ENCODE peak calls at places on chromosome 9, in four cellular contexts. One of them, this sample, is unnamed.

GRCh38 chr9:38662763-38663593 is 42.6 kb upstream of the ANKRD18A start:
- DNase-seq in HepG2: no peak
- DNase-seq in HCT116: no peak
- DNase-seq in Panc1: no peak
- DNase-seq in this sample: no peak

GRCh38 chr9:89635007-89635742 is 30.4 kb downstream of the GADD45G start:
- DNase-seq in HepG2: no peak
- DNase-seq in HCT116: no peak
- DNase-seq in Panc1: no peak
- DNase-seq in this sample: no peak

GRCh38 chr9:129307227-129307970 is 129.3 kb upstream of the IER5L start:
- DNase-seq in HepG2: peak
- DNase-seq in Panc1: no peak
- DNase-seq in HCT116: no peak
- DNase-seq in this sample: no peak

GRCh38 chr9:118271331-118271730 is 567.1 kb downstream of the TLR4 start:
- DNase-seq in HCT116: no peak
- DNase-seq in HepG2: no peak
- DNase-seq in Panc1: no peak
- DNase-seq in this sample: no peak

GRCh38 chr9:27539479-27540441 is 10.1 kb upstream of the MOB3B start:
- DNase-seq in HCT116: no peak
- DNase-seq in Panc1: no peak
- DNase-seq in HepG2: peak
- DNase-seq in this sample: no peak

GRCh38 chr9:5455181-5455580 is 4.8 kb downstream of the CD274 start:
- DNase-seq in HCT116: no peak
- DNase-seq in Panc1: no peak
- DNase-seq in HepG2: no peak
- DNase-seq in this sample: no peak

GRCh38 chr9:129333961-129334743 is 156.1 kb upstream of the IER5L start:
- DNase-seq in HCT116: peak
- DNase-seq in HepG2: peak
- DNase-seq in Panc1: peak
- DNase-seq in this sample: peak

GRCh38 chr9:122444366-122444765 is 33.4 kb downstream of the OR1J1 start:
- DNase-seq in Panc1: no peak
- DNase-seq in HepG2: no peak
- DNase-seq in HCT116: no peak
- DNase-seq in this sample: no peak

GRCh38 chr9:114400219-114400618 is 12.4 kb upstream of the AKNA start:
- DNase-seq in HepG2: no peak
- DNase-seq in Panc1: no peak
- DNase-seq in HCT116: no peak
- DNase-seq in this sample: no peak

GRCh38 chr9:75739884-75740611 is 150.4 kb upstream of the PCSK5 start:
- DNase-seq in Panc1: no peak
- DNase-seq in HepG2: no peak
- DNase-seq in HCT116: no peak
- DNase-seq in this sample: no peak

GRCh38 chr9:137551656-137552534 is at the start of gene MRPL41:
- DNase-seq in HepG2: peak
- DNase-seq in HCT116: peak
- DNase-seq in Panc1: no peak
- DNase-seq in this sample: peak

GRCh38 chr9:124280176-124280691 is 22.5 kb downstream of the NEK6 start:
- DNase-seq in HepG2: no peak
- DNase-seq in HCT116: no peak
- DNase-seq in Panc1: no peak
- DNase-seq in this sample: no peak

GRCh38 chr9:122051401-122052346 is 41.4 kb downstream of the TTLL11 start:
- DNase-seq in Panc1: no peak
- DNase-seq in HCT116: no peak
- DNase-seq in HepG2: no peak
- DNase-seq in this sample: peak

GRCh38 chr9:126722922-126723806 is 81.7 kb upstream of the ZBTB43 start:
- DNase-seq in HepG2: no peak
- DNase-seq in HCT116: no peak
- DNase-seq in Panc1: no peak
- DNase-seq in this sample: peak

GRCh38 chr9:123072407-123072995 is 39.0 kb downstream of the GPR21 start:
- DNase-seq in Panc1: no peak
- DNase-seq in HepG2: no peak
- DNase-seq in HCT116: no peak
- DNase-seq in this sample: no peak

GRCh38 chr9:34373749-34374148 is 2.9 kb downstream of the MYORG start:
- DNase-seq in Panc1: no peak
- DNase-seq in HepG2: no peak
- DNase-seq in HCT116: no peak
- DNase-seq in this sample: no peak

GRCh38 chr9:94926457-94926852 is 200.0 kb downstream of the AOPEP start:
- DNase-seq in HepG2: no peak
- DNase-seq in HCT116: no peak
- DNase-seq in Panc1: no peak
- DNase-seq in this sample: no peak

GRCh38 chr9:22617156-22617555 is 170.5 kb downstream of the DMRTA1 start:
- DNase-seq in HepG2: no peak
- DNase-seq in HCT116: no peak
- DNase-seq in Panc1: no peak
- DNase-seq in this sample: no peak

GRCh38 chr9:129514891-129515290 is 106.0 kb downstream of the C9orf50 start:
- DNase-seq in HepG2: no peak
- DNase-seq in HCT116: no peak
- DNase-seq in Panc1: no peak
- DNase-seq in this sample: no peak

GRCh38 chr9:101366038-101366756 is 18.6 kb downstream of the BAAT start:
- DNase-seq in Panc1: no peak
- DNase-seq in HepG2: peak
- DNase-seq in HCT116: no peak
- DNase-seq in this sample: peak

GRCh38 chr9:98791147-98792095 is 4.9 kb downstream of the ANKS6 start:
- DNase-seq in HCT116: peak
- DNase-seq in HepG2: peak
- DNase-seq in Panc1: peak
- DNase-seq in this sample: peak

GRCh38 chr9:107807183-107807582 is 317.6 kb upstream of the KLF4 start:
- DNase-seq in HCT116: no peak
- DNase-seq in HepG2: no peak
- DNase-seq in Panc1: no peak
- DNase-seq in this sample: no peak

GRCh38 chr9:112145886-112146285 is 29.2 kb downstream of the SUSD1 start:
- DNase-seq in Panc1: no peak
- DNase-seq in HCT116: no peak
- DNase-seq in HepG2: no peak
- DNase-seq in this sample: no peak

GRCh38 chr9:89533396-89534187 is 35.7 kb upstream of the SEMA4D start:
- DNase-seq in HCT116: no peak
- DNase-seq in HepG2: no peak
- DNase-seq in Panc1: no peak
- DNase-seq in this sample: no peak

GRCh38 chr9:80259079-80259478 is 687.3 kb downstream of the TLE4 start:
- DNase-seq in HepG2: no peak
- DNase-seq in HCT116: no peak
- DNase-seq in Panc1: no peak
- DNase-seq in this sample: no peak

GRCh38 chr9:127118597-127119318 is 3.7 kb downstream of the ANGPTL2 start:
- DNase-seq in HCT116: no peak
- DNase-seq in HepG2: no peak
- DNase-seq in Panc1: no peak
- DNase-seq in this sample: no peak

GRCh38 chr9:130667117-130667430 is 2.7 kb downstream of the PRDM12 start:
- DNase-seq in HCT116: no peak
- DNase-seq in Panc1: no peak
- DNase-seq in HepG2: no peak
- DNase-seq in this sample: peak

GRCh38 chr9:69515810-69516209 is 156.4 kb downstream of the APBA1 start:
- DNase-seq in HCT116: no peak
- DNase-seq in HepG2: no peak
- DNase-seq in Panc1: no peak
- DNase-seq in this sample: no peak

GRCh38 chr9:23438299-23438907 is 387.6 kb downstream of the ELAVL2 start:
- DNase-seq in HepG2: peak
- DNase-seq in HCT116: no peak
- DNase-seq in Panc1: no peak
- DNase-seq in this sample: no peak

GRCh38 chr9:98806394-98807069 is 938 bp upstream of the GALNT12 start:
- DNase-seq in HepG2: no peak
- DNase-seq in Panc1: no peak
- DNase-seq in HCT116: no peak
- DNase-seq in this sample: no peak

GRCh38 chr9:127388037-127388855 is 8.7 kb upstream of the SLC2A8 start:
- DNase-seq in HCT116: peak
- DNase-seq in Panc1: peak
- DNase-seq in HepG2: peak
- DNase-seq in this sample: peak

GRCh38 chr9:123614503-123615258 is 258.7 kb downstream of the CRB2 start:
- DNase-seq in HepG2: no peak
- DNase-seq in HCT116: no peak
- DNase-seq in Panc1: no peak
- DNase-seq in this sample: no peak

GRCh38 chr9:33623658-33624586 is 99.9 kb downstream of the ANKRD18B start:
- DNase-seq in HCT116: peak
- DNase-seq in Panc1: peak
- DNase-seq in HepG2: peak
- DNase-seq in this sample: peak

GRCh38 chr9:128245293-128246151 is 30.3 kb downstream of the GOLGA2 start:
- DNase-seq in Panc1: no peak
- DNase-seq in HCT116: no peak
- DNase-seq in HepG2: peak
- DNase-seq in this sample: peak

GRCh38 chr9:125732562-125732961 is 14.6 kb upstream of the PBX3 start:
- DNase-seq in HepG2: no peak
- DNase-seq in Panc1: no peak
- DNase-seq in HCT116: no peak
- DNase-seq in this sample: no peak

GRCh38 chr9:129108805-129109370 is 1.7 kb downstream of the CRAT start:
- DNase-seq in HepG2: no peak
- DNase-seq in Panc1: no peak
- DNase-seq in HCT116: no peak
- DNase-seq in this sample: no peak

GRCh38 chr9:124887832-124888231 is 25.9 kb downstream of the ARPC5L start:
- DNase-seq in HCT116: no peak
- DNase-seq in HepG2: no peak
- DNase-seq in Panc1: no peak
- DNase-seq in this sample: no peak

GRCh38 chr9:133931059-133931458 is 61.1 kb downstream of the VAV2 start:
- DNase-seq in HCT116: no peak
- DNase-seq in Panc1: no peak
- DNase-seq in HepG2: no peak
- DNase-seq in this sample: no peak

GRCh38 chr9:133930046-133931015 is 61.8 kb downstream of the VAV2 start:
- DNase-seq in HCT116: no peak
- DNase-seq in HepG2: no peak
- DNase-seq in Panc1: no peak
- DNase-seq in this sample: no peak

GRCh38 chr9:133933426-133934026 is 58.6 kb downstream of the VAV2 start:
- DNase-seq in Panc1: no peak
- DNase-seq in HCT116: no peak
- DNase-seq in HepG2: no peak
- DNase-seq in this sample: no peak

GRCh38 chr9:133932633-133933032 is 59.5 kb downstream of the VAV2 start:
- DNase-seq in HCT116: no peak
- DNase-seq in HepG2: no peak
- DNase-seq in Panc1: no peak
- DNase-seq in this sample: no peak

GRCh38 chr9:133932176-133932575 is 59.9 kb downstream of the VAV2 start:
- DNase-seq in HCT116: no peak
- DNase-seq in HepG2: no peak
- DNase-seq in Panc1: no peak
- DNase-seq in this sample: no peak
- TF ChIP-seq POLR2AphosphoS5 in HCT116: no peak
- TF ChIP-seq POLR2AphosphoS5 in HepG2: no peak
- TF ChIP-seq POLR2AphosphoS5 in Panc1: no peak
- TF ChIP-seq POLR2AphosphoS5 in this sample: no peak

GRCh38 chr9:37497320-37497719 is 11.6 kb downstream of the POLR1E start:
- DNase-seq in HCT116: no peak
- DNase-seq in Panc1: no peak
- DNase-seq in HepG2: no peak
- DNase-seq in this sample: peak

GRCh38 chr9:37496020-37496419 is 10.3 kb downstream of the POLR1E start:
- DNase-seq in Panc1: no peak
- DNase-seq in HCT116: no peak
- DNase-seq in HepG2: no peak
- DNase-seq in this sample: no peak

GRCh38 chr9:37491939-37492338 is 6.2 kb downstream of the POLR1E start:
- DNase-seq in Panc1: no peak
- DNase-seq in HCT116: no peak
- DNase-seq in HepG2: no peak
- DNase-seq in this sample: peak

GRCh38 chr9:37498457-37498856 is 12.7 kb downstream of the POLR1E start:
- DNase-seq in HCT116: no peak
- DNase-seq in Panc1: no peak
- DNase-seq in HepG2: no peak
- DNase-seq in this sample: no peak

DNA sequence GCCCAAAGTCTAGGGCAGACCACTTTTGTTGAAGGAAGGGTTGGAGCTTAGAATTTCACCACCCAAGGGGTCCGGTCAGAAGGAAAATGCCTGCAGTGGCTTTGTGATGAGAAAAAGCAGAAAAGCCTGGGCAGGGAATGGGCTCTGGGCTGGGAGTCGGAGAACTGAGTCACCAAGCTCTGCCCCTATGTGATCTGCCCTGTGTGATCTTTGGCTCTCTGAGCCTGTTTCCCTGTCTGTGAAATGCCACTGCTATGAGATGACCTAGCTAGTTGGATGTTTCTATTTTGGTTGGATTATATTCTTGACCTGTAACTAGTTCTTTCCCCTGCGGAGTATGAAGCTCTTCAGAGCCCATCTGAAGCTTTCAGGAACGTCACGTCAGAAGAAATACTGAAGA is 9.8 kb downstream of the POLR1E start:
- DNase-seq in HCT116: no peak
- DNase-seq in HepG2: no peak
- DNase-seq in Panc1: no peak
- DNase-seq in this sample: no peak
- TF ChIP-seq TCF7L2 in HCT116: no peak
- TF ChIP-seq TCF7L2 in HepG2: no peak
- TF ChIP-seq TCF7L2 in Panc1: no peak
- TF ChIP-seq TCF7L2 in this sample: no peak

GRCh38 chr9:77495834-77496671 is 152.1 kb downstream of the GNA14 start:
- DNase-seq in HepG2: peak
- DNase-seq in Panc1: no peak
- DNase-seq in HCT116: no peak
- DNase-seq in this sample: no peak
- TF ChIP-seq POLR2AphosphoS5 in HepG2: no peak
- TF ChIP-seq POLR2AphosphoS5 in Panc1: no peak
- TF ChIP-seq POLR2AphosphoS5 in HCT116: no peak
- TF ChIP-seq POLR2AphosphoS5 in this sample: no peak

DNA sequence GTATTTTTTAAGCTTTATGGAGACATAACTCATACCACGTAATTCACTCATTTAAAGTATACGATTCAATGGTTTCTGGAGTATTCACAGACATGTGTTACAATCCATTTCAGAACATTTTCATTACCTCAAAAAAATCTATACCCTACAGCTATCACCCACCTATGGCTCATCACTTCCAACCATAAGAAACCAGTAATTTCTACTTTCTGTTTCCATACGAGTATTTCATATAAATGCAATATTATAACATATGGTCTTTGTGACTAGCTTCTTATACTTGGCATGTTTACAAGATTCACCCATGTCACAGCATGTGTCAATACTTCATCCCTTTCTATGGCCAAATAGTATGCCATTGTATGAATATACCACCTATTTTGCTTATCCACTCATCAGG is 18.8 kb downstream of the UBQLN1 start:
- DNase-seq in Panc1: no peak
- DNase-seq in HCT116: no peak
- DNase-seq in HepG2: no peak
- DNase-seq in this sample: no peak
- TF ChIP-seq TCF7L2 in Panc1: no peak
- TF ChIP-seq TCF7L2 in HCT116: no peak
- TF ChIP-seq TCF7L2 in HepG2: no peak
- TF ChIP-seq TCF7L2 in this sample: no peak